ENCODE peak calls at places on chromosomes 2 and 18, in seven cellular contexts. H, V, K, C, T, B and S are unnamed samples.

GRCh38 chr2:144668493-144669110 is 148.7 kb upstream of the ZEB2 start:
- DNase-seq in H (no peak), V (no peak), K (no peak), C (no peak), T (peak), B (no peak), S (no peak)

GRCh38 chr2:74939919-74940812 is 18.3 kb upstream of the POLE4 start:
- DNase-seq in H (no peak), V (no peak), K (no peak), C (peak), T (no peak), B (no peak), S (no peak)

GRCh38 chr2:233119806-233120205 is 59.7 kb downstream of the INPP5D start:
- DNase-seq in H (no peak), V (no peak), K (no peak), C (no peak), T (no peak), B (no peak), S (no peak)

GRCh38 chr18:49494660-49495059 is 7.6 kb upstream of the C18orf32 start:
- DNase-seq in H (no peak), V (no peak), K (no peak), C (no peak), T (no peak), B (no peak), S (no peak)

GRCh38 chr2:160582481-160583161 is 89.0 kb upstream of the RBMS1 start:
- DNase-seq in H (no peak), V (no peak), K (peak), C (no peak), T (peak), B (no peak), S (no peak)

GRCh38 chr2:223648755-223649154 is 46.6 kb upstream of the SCG2 start:
- DNase-seq in H (no peak), V (no peak), K (no peak), C (no peak), T (no peak), B (no peak), S (no peak)

GRCh38 chr2:11580697-11581096 is 46.9 kb downstream of the GREB1 start:
- DNase-seq in H (no peak), V (no peak), K (no peak), C (no peak), T (no peak), B (no peak), S (no peak)

GRCh38 chr2:238855891-238856580 is 8.2 kb downstream of the TWIST2 start:
- DNase-seq in H (no peak), V (no peak), K (no peak), C (no peak), T (no peak), B (no peak), S (no peak)

GRCh38 chr18:63505566-63506335 is 29.0 kb downstream of the SERPINB5 start:
- DNase-seq in H (peak), V (peak), K (no peak), C (peak), T (peak), B (peak), S (peak)

GRCh38 chr2:99066075-99066557 is 75.4 kb upstream of the C2orf15 start:
- DNase-seq in H (peak), V (no peak), K (peak), C (peak), T (peak), B (no peak), S (peak)
- TF ChIP-seq CTCF in H (peak), V (peak), K (peak), C (peak), T (peak), B (no peak), S (peak)

DNA sequence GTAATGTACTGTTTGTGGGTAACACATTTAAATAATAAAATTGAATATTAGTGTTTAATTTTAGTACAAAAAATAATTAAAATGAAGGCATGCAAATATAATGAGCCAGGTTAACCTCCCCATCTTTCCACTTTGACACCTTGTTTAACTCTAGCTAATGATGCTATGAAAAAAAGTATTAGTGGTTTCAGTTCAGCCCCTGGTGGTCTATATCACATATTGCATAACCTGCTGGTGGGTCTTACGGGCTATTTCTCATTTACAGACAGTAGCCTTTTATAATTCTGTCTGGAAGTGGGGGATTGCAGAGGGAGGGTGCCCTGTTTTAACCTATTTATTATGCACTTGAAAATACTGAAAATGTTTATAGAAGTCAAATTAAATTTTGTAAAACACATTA is 380.9 kb downstream of the MTX2 start:
- DNase-seq in H (no peak), V (no peak), K (no peak), C (no peak), T (no peak), B (no peak), S (peak)
- H2AFZ ChIP-seq in H (no peak), V (no peak), K (no peak), C (no peak), T (no peak), B (no peak), S (peak)

DNA sequence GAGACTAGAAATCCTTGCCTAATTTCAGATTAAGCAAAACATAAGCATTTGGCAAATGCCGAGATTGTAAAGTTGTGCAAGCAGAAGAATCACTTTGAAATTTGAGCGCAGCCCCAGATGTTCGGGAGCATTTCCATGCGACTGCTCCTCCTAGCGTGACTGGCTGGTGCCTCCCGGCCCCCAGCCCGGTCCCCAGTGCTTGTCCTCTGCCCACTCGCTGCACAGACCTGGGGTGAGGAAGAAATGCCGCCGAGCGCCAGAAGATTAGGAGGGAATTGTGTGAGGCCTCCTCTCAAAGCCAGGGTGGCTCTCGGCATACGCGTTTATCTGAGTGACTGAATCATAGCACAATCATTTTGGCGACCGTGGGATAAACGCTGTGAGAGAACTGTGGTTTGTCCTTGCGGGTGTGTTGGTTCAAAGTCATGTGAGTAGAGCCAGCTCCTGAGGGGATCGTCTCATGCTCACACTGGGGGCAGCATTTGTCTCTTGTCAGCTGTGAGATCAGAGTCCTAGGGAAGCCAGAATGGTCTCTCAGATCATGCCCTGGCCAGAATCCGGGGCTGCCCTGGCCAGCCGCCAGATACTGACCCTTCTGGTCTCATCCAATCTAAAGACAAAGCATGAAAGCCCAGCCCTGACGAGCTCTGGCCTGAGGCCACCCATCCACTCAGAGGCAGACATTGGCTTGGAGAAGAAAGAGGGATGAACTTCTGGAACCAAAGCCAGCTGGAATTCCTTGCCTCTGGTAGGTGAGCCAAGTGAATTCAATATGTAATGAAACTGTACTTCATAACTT is 189.3 kb downstream of the SH3RF3 start:
- DNase-seq in H (no peak), V (no peak), K (peak), C (no peak), T (no peak), B (no peak), S (no peak)
- H3K4me2 ChIP-seq in H (peak), V (no peak), K (peak), C (no peak), T (no peak), B (no peak), S (no peak)

GRCh38 chr2:159285929-159286708 is at the start of gene WDSUB1:
- DNase-seq in H (peak), V (peak), K (peak), C (peak), T (peak), B (peak), S (no peak)
- TF ChIP-seq CTCF in H (no peak), V (no peak), K (no peak), C (no peak), T (no peak), B (no peak), S (no peak)

DNA sequence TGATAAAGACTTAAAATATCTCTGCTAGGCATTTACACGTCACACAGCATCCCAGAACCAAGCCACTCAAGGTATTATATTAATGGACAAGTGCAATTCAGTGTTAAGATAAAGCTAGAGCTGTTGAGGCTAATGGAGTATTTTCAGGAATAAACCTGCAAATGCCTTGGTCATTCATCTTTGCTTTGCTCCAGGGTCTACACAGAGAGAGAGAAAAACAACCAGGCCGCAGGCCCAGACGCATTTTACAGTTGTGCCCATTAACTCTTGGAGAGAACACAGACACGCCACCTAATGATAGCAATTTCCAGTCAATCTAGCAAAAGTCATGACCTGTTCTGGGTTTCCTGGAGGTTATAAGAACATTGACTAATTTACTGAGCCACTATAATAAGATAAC is 829.3 kb downstream of the LRRTM4 start:
- DNase-seq in H (no peak), V (no peak), K (no peak), C (no peak), T (no peak), B (no peak), S (no peak)
- H2AFZ ChIP-seq in H (no peak), V (no peak), K (no peak), C (no peak), T (no peak), B (no peak), S (no peak)

DNA sequence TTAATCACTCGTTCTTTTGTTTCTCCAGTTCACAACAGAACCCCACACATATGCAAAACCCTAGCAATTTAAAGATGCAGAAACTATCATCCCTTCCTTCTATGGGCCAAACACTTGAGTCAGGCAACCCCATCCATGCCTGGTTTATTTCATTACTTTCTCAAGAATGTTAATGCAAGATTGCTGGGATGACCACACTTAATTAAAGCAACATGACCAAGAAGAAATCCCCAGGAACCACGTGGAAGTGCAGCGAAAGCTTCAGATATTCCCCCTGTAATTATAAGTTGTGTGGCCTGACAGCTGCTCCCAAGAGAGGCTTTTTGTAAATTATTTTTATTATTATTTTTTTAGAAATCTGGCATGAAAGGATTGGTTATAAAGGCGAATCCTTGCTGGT is 246.2 kb upstream of the ID2 start:
- DNase-seq in H (no peak), V (no peak), K (no peak), C (no peak), T (no peak), B (no peak), S (no peak)
- H3K4me2 ChIP-seq in H (no peak), V (no peak), K (no peak), C (no peak), T (no peak), B (no peak), S (peak)

GRCh38 chr2:182867411-182868048 is 1.1 kb upstream of the FRZB start:
- DNase-seq in H (no peak), V (no peak), K (no peak), C (no peak), T (no peak), B (no peak), S (no peak)

GRCh38 chr2:182868423-182868822 is 2.0 kb upstream of the FRZB start:
- DNase-seq in H (no peak), V (no peak), K (no peak), C (no peak), T (no peak), B (no peak), S (no peak)

GRCh38 chr2:182866461-182867369 is at the start of gene FRZB:
- DNase-seq in H (peak), V (peak), K (peak), C (no peak), T (peak), B (peak), S (no peak)

GRCh38 chr2:182868049-182868422 is 1.6 kb upstream of the FRZB start:
- DNase-seq in H (no peak), V (no peak), K (no peak), C (no peak), T (no peak), B (no peak), S (peak)

GRCh38 chr2:182870227-182870626 is 3.8 kb upstream of the FRZB start:
- DNase-seq in H (no peak), V (peak), K (no peak), C (peak), T (peak), B (peak), S (peak)
- TF ChIP-seq CTCF in H (peak), V (peak), K (no peak), C (peak), T (peak), B (peak), S (peak)

GRCh38 chr2:107663632-107664031 is 163.1 kb upstream of the RGPD4 start:
- DNase-seq in H (no peak), V (no peak), K (no peak), C (no peak), T (no peak), B (no peak), S (no peak)

DNA sequence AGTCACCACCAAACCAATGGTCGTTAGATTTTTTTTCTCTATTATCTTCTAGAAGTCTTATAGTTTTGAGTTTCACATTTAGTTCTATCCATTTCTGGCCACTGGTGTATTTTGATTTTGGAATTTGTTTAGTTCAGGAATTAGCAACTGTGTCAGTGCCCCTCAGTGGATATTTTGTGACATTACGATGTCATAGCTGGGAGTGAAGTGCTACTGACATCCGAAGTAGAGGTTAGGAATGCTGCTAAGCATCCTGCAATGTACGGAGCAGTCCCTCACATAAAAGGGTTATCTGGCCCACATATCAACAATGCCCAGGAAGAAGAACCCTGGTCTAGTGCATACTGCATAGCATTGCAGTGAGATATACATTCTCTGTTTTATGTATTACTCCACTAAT is 157.4 kb upstream of the RGPD4 start:
- DNase-seq in H (no peak), V (no peak), K (peak), C (no peak), T (peak), B (no peak), S (no peak)
- H2AFZ ChIP-seq in H (no peak), V (no peak), K (no peak), C (no peak), T (no peak), B (no peak), S (no peak)

GRCh38 chr2:104434363-104434792 is 419.5 kb upstream of the POU3F3 start:
- DNase-seq in H (no peak), V (peak), K (peak), C (no peak), T (no peak), B (peak), S (no peak)

GRCh38 chr2:104432401-104432800 is 421.5 kb upstream of the POU3F3 start:
- DNase-seq in H (no peak), V (no peak), K (no peak), C (no peak), T (no peak), B (no peak), S (no peak)

GRCh38 chr2:104431701-104432121 is 422.2 kb upstream of the POU3F3 start:
- DNase-seq in H (no peak), V (no peak), K (peak), C (no peak), T (no peak), B (no peak), S (no peak)

GRCh38 chr2:104432972-104433371 is 420.9 kb upstream of the POU3F3 start:
- DNase-seq in H (no peak), V (no peak), K (no peak), C (no peak), T (no peak), B (no peak), S (no peak)

GRCh38 chr2:104434966-104435365 is 418.9 kb upstream of the POU3F3 start:
- DNase-seq in H (no peak), V (no peak), K (no peak), C (no peak), T (no peak), B (no peak), S (no peak)
- H3K4me2 ChIP-seq in H (no peak), V (peak), K (peak), C (no peak), T (peak), B (peak), S (peak)